ENCODE peak calls at places on chromosomes 4 and X, in four cellular contexts. G is IMR-90, D is body of pancreas, C is adrenal gland. L is an unnamed sample. For H3K36me3 and H3K4me1, the result is how much of the 10 kb centered on the place peaks cover.

GRCh38 chr4:175511861-175512260 is 300.2 kb downstream of the GPM6A start:
- DNase-seq in G (no peak), D (no peak), C (no peak), L (no peak)

GRCh38 chrX:103726477-103726876 is 15.8 kb downstream of the TMEM31 start:
- DNase-seq in G (no peak), C (no peak), D (no peak), L (no peak)

GRCh38 chr4:8523175-8523574 is 57.0 kb upstream of the GPR78 start:
- DNase-seq in G (no peak), D (peak), C (no peak), L (no peak)

GRCh38 chrX:39850630-39851152 is 247.1 kb downstream of the BCOR start:
- DNase-seq in C (no peak), G (peak), D (peak), L (no peak)

GRCh38 chr4:169051936-169052335 is 41.9 kb upstream of the CBR4 start:
- DNase-seq in D (peak), G (no peak), C (no peak), L (no peak)

GRCh38 chr4:164350086-164350485 is 403.8 kb upstream of the SMIM31 start:
- DNase-seq in D (no peak), G (peak), C (no peak), L (no peak)

GRCh38 chrX:21781525-21781924 is 23.6 kb upstream of the SMPX start:
- DNase-seq in C (no peak), G (peak), D (no peak), L (no peak)

GRCh38 chrX:102624105-102624504 is 24.8 kb downstream of the ARMCX5 start:
- DNase-seq in C (no peak), D (peak), G (no peak), L (no peak)

GRCh38 chrX:75547783-75548182 is 24.9 kb upstream of the ZDHHC15 start:
- DNase-seq in G (no peak), D (peak), C (peak), L (no peak)

GRCh38 chr4:98166025-98166730 is 22.9 kb upstream of the STPG2 start:
- DNase-seq in C (peak), G (peak), D (peak), L (peak)

GRCh38 chr4:38101563-38101962 is 141.4 kb downstream of the PTTG2 start:
- DNase-seq in C (no peak), D (no peak), G (peak), L (no peak)

GRCh38 chr4:82900016-82900334 is 560 bp upstream of the THAP9 start:
- DNase-seq in D (no peak), C (no peak), G (peak), L (no peak)

GRCh38 chr4:1763550-1764080 is 29.5 kb upstream of the FGFR3 start:
- DNase-seq in G (peak), C (peak), D (peak), L (no peak)

GRCh38 chrX:9533611-9534010 is 68.8 kb downstream of the TBL1X start:
- DNase-seq in C (no peak), D (no peak), G (no peak), L (no peak)

GRCh38 chr4:102608190-102608589 is 107.0 kb downstream of the NFKB1 start:
- DNase-seq in D (no peak), G (peak), C (no peak), L (no peak)

GRCh38 chr4:23775694-23776093 is 114.2 kb downstream of the PPARGC1A start:
- DNase-seq in D (peak), G (no peak), C (no peak), L (no peak)

GRCh38 chr4:109433281-109434006 is at the start of gene SEC24B:
- DNase-seq in D (peak), C (peak), G (peak), L (peak)

GRCh38 chr4:36243355-36244256 is 708 bp downstream of the ARAP2 start:
- DNase-seq in G (peak), D (peak), C (peak), L (peak)

DNA sequence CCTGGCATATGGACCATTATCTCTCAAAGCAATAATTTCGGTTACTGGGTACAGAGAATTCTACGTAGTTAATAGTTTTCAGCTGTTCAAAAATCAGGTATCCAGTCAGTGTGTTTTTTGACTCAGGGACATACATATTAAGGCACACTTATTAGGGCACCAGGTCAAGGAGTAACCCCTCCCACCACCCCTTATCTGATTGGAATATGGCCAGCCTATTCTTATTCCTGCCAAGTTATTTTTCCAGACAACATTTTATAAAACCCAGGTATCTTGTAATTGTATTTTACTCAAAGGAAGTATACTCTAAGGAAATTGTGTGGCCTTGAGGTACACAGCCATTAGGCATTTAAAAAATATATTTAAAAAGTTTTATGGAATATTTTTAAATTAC is 4.3 kb downstream of the ZFX start:
- DNase-seq in C (no peak), D (no peak), G (no peak), L (peak)
- H3K4me3 ChIP-seq in C (no peak), D (no peak), G (no peak), L (peak)

DNA sequence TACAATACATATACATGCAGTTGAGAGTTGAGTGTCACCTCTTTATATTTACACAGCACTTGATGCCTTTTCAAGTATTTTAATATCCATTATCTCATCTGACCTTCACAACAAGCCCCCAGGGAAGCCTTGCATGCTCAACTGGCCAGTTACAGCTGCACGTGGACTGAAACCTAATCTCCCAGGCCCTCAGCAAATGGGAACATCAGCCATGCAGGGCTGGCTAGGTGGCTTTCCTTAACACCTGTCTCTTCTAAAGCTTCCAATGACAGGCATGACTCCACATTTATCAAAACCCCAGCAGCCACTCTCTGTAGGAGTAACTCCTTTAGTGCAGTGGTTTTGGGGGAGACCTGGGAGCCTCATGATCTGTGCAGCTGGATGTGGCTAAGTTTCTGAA is 56.4 kb downstream of the PHKA2 start:
- DNase-seq in G (no peak), D (no peak), C (no peak), L (no peak)
- H3K36me3 ChIP-seq in G (under half), D (under half), C (under half), L (under half)

GRCh38 chr4:68877555-68877954 is 61.8 kb downstream of the UGT2B10 start:
- DNase-seq in G (no peak), C (no peak), D (peak), L (no peak)

GRCh38 chr4:68873218-68873502 is 57.4 kb downstream of the UGT2B10 start:
- DNase-seq in G (no peak), C (no peak), D (no peak), L (no peak)

GRCh38 chr4:68872442-68873217 is 56.8 kb downstream of the UGT2B10 start:
- DNase-seq in C (no peak), G (no peak), D (no peak), L (no peak)

GRCh38 chr4:68871772-68872441 is 56.1 kb downstream of the UGT2B10 start:
- DNase-seq in D (no peak), G (no peak), C (no peak), L (no peak)

DNA sequence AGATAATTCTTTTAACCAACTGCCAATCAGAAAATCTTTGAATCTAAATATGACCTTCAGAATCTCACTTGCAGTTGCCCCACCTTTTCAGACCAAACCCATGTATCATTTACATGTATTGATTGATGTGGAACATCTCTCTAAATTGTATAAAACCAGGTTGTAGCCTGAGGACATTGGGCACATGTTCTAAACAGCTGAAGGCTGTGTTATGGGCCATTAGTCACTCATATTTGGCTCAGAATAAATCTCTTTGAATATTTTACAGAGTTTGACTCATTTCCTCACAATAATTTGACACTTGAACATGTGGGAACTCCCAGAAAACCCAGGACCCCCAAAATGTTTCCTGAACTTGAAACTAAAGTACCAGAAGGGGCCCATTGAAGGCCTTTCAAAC is 58.7 kb downstream of the UGT2B10 start:
- DNase-seq in C (no peak), D (no peak), G (no peak), L (no peak)
- H3K4me1 ChIP-seq in C (under half), D (half or more), G (under half), L (under half)

GRCh38 chr4:110615366-110616161 is 7.3 kb downstream of the PITX2 start:
- DNase-seq in C (no peak), D (no peak), G (no peak), L (no peak)
- H3K4me3 ChIP-seq in C (no peak), D (no peak), G (no peak), L (no peak)

GRCh38 chr4:80065601-80066000 is 7.4 kb downstream of the ANTXR2 start:
- DNase-seq in G (no peak), D (no peak), C (no peak), L (no peak)

GRCh38 chr4:80058740-80059139 is 14.3 kb downstream of the ANTXR2 start:
- DNase-seq in G (peak), C (no peak), D (peak), L (no peak)

GRCh38 chr4:80062527-80062926 is 10.5 kb downstream of the ANTXR2 start:
- DNase-seq in C (no peak), D (no peak), G (no peak), L (no peak)
- H3K36me3 ChIP-seq in C (under half), D (under half), G (under half), L (under half)

DNA sequence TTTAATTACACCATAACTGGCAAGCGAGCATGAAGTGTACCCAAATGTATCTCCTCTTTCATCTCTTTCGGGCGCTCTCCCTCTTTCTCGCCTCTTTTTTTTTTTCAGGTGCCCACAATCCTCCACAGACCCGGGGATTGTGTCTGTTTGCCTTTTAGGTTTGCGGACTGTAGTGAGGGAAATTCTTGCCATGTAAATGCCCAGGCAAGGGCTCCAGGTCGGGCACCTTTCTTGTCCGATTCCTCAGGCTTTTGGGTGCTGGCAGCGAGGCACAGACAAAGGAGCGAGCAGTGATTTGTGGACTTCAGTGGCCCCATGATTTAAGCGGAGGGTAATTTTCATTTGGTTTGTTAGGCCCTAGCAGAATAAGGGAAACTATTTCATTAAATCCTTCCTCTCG is 1.1 kb upstream of the PHOX2B start:
- DNase-seq in G (no peak), D (no peak), C (no peak), L (no peak)
- H3K4me1 ChIP-seq in G (under half), D (under half), C (under half), L (under half)

GRCh38 chr4:142406917-142407501 is 439.1 kb downstream of the INPP4B start:
- DNase-seq in D (no peak), G (no peak), C (no peak), L (no peak)
- H3K4me3 ChIP-seq in D (no peak), G (no peak), C (no peak), L (peak)

DNA sequence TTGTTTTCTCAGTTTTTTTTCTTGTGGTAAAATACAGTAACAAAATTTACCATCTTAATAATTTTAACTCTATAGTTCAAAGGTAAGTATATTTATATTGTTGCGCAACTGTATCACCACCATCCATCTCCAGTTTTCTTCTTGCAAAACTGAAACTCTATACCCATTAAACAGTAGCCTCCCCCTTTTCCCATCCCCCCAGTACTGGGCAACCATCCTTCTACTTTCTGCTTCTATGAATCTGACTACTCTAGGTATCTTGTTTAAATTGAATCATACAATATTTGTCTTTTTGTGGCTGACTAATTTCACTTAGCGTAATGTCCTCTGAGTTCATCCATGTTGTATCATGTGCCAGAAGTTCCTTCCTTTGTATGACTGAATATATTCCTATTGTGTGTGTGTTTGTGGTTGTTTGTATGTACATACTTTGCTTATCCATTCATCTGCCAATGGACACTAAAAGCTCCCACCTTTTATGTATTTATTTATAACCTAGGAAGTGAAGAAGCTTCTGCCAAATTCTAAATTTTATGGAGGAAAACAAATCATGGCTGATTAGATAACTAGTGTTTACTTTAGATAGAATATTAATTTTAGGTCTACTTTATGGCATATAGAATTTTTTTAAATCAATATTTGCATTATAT is 10.0 kb downstream of the ABHD18 start:
- DNase-seq in G (peak), D (no peak), C (no peak), L (no peak)
- H3K36me3 ChIP-seq in G (under half), D (under half), C (under half), L (under half)

GRCh38 chr4:186765138-186765537 is 41.5 kb upstream of the FAT1 start:
- DNase-seq in D (no peak), G (peak), C (no peak), L (peak)
- H3K4me1 ChIP-seq in D (under half), G (under half), C (under half), L (under half)